ENCODE peak calls at places on chromosomes 5 and 9, in eight cellular contexts. U is AG04450, G is WTC11, C is Calu3, H is WERI-Rb-1, W is Panc1, A is HCT116, I is lower leg skin. N is an unnamed sample.
A peak's percentile ranks its signal among the peaks of the same experiment; 100 is the strongest.

GRCh38 chr9:79254900-79255651 is 316.7 kb upstream of the TLE4 start:
- DNase-seq in H (peak; percentile 73), I (no peak), W (no peak), G (peak; percentile 42), A (no peak), U (peak; percentile 13), C (no peak), N (no peak)

GRCh38 chr5:7754997-7755596 is 95.8 kb downstream of the CFAP90 start:
- DNase-seq in U (no peak), I (no peak), G (peak; percentile 86), A (peak; percentile 41), H (peak; percentile 87), C (peak; percentile 74), W (peak; percentile 30), N (peak; percentile 78)

GRCh38 chr5:75681125-75681830 is 36.0 kb downstream of the POC5 start:
- DNase-seq in A (peak; percentile 15), H (no peak), G (no peak), W (peak; percentile 17), I (no peak), U (no peak), C (no peak), N (no peak)

GRCh38 chr5:68356216-68356615 is 140.7 kb downstream of the PIK3R1 start:
- DNase-seq in C (no peak), H (no peak), A (no peak), I (no peak), U (no peak), G (no peak), W (no peak), N (no peak)

GRCh38 chr5:72565519-72566289 is 58.5 kb upstream of the ZNF366 start:
- DNase-seq in C (no peak), G (no peak), U (no peak), A (no peak), W (no peak), I (no peak), H (no peak), N (no peak)

GRCh38 chr5:62578540-62578939 is at the start of gene LRRC70:
- DNase-seq in U (no peak), G (no peak), C (no peak), W (no peak), A (no peak), H (no peak), I (no peak), N (peak; percentile 7)

GRCh38 chr9:128627906-128628305 is 28.7 kb downstream of the DYNC2I2 start:
- DNase-seq in C (no peak), H (no peak), W (no peak), U (no peak), A (no peak), G (no peak), I (no peak), N (no peak)

GRCh38 chr9:105206821-105207699 is 37.4 kb upstream of the SLC44A1 start:
- DNase-seq in C (no peak), G (no peak), I (no peak), A (no peak), U (no peak), W (no peak), H (no peak), N (no peak)

GRCh38 chr5:159319363-159319762 is 10.9 kb downstream of the IL12B start:
- DNase-seq in C (no peak), U (no peak), A (no peak), H (no peak), W (no peak), G (no peak), I (no peak), N (no peak)

GRCh38 chr9:93577940-93578682 is 1.7 kb downstream of the PHF2 start:
- DNase-seq in U (no peak), H (no peak), G (no peak), C (no peak), A (no peak), I (no peak), W (no peak), N (no peak)

GRCh38 chr9:6715755-6716643 is 41.8 kb upstream of the KDM4C start:
- DNase-seq in G (peak; percentile 74), I (peak; percentile 17), A (peak; percentile 56), C (peak; percentile 68), U (no peak), W (no peak), H (no peak), N (no peak)

GRCh38 chr5:109485030-109485429 is 75.3 kb upstream of the PJA2 start:
- DNase-seq in G (no peak), C (peak; percentile 15), H (peak; percentile 71), I (peak; percentile 38), W (no peak), U (no peak), A (no peak), N (no peak)

GRCh38 chr9:959914-960313 is 16.5 kb upstream of the DMRT3 start:
- DNase-seq in W (no peak), G (no peak), I (no peak), A (no peak), C (no peak), H (no peak), U (no peak), N (no peak)

GRCh38 chr5:71748360-71748759 is 29.3 kb downstream of the CARTPT start:
- DNase-seq in H (no peak), W (no peak), G (no peak), C (peak; percentile 51), U (no peak), I (peak; percentile 23), A (no peak), N (no peak)

GRCh38 chr5:34655354-34655991 is 655 bp upstream of the RAI14 start:
- DNase-seq in A (no peak), H (peak; percentile 35), I (peak; percentile 54), W (peak; percentile 48), G (peak; percentile 38), U (peak; percentile 57), C (peak; percentile 32), N (peak; percentile 32)

GRCh38 chr5:37495210-37495609 is 116.1 kb downstream of the WDR70 start:
- DNase-seq in A (no peak), I (no peak), C (no peak), G (no peak), H (no peak), U (no peak), W (no peak), N (no peak)

GRCh38 chr5:17340363-17340762 is 122.9 kb downstream of the BASP1 start:
- DNase-seq in G (no peak), I (no peak), H (no peak), W (no peak), U (no peak), A (no peak), C (no peak), N (no peak)

GRCh38 chr9:30628915-30629564 is 1755.4 kb upstream of the ACO1 start:
- DNase-seq in U (no peak), C (peak; percentile 1), A (no peak), W (no peak), H (no peak), G (no peak), I (no peak), N (no peak)

GRCh38 chr9:95615246-95615645 is 98.5 kb upstream of the PTCH1 start:
- DNase-seq in G (no peak), H (no peak), I (no peak), U (no peak), W (no peak), A (no peak), C (no peak), N (no peak)
- TF ChIP-seq CTCF in G (no peak), H (no peak), I (no peak), U (no peak), W (no peak), A (no peak), C (no peak), N (no peak)

GRCh38 chr5:127757576-127757975 is 54.4 kb downstream of the CCDC192 start:
- DNase-seq in G (no peak), C (peak; percentile 77), U (no peak), W (peak; percentile 47), H (peak; percentile 65), A (peak; percentile 48), I (no peak), N (no peak)
- TF ChIP-seq CTCF in G (no peak), C (peak; percentile 86), U (peak; percentile 44), W (peak; percentile 46), H (peak; percentile 51), A (peak; percentile 63), I (no peak), N (no peak)

DNA sequence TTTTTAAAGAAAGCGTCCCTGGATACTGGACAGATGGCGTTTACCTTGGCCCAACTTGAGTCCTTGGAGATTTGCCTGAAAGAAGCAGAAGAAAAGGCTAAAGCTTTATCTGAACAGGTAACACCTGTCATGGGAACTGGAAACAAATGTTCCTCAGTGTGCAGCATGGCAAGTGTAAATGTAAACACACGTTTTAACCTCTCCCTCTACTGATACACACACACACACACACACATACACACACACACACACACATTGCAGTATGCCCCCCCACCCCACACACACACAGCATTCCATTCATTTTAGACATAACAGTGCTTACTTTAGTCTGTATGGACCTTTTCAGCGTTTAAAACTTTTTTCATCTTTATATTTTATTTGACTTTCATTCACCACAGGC is 51.1 kb downstream of the CCDC192 start:
- DNase-seq in C (peak; percentile 25), I (no peak), A (no peak), U (peak; percentile 47), H (no peak), W (no peak), G (no peak), N (no peak)
- TF ChIP-seq CTCF in C (no peak), I (no peak), A (no peak), U (no peak), H (no peak), W (no peak), G (no peak), N (no peak)

GRCh38 chr9:129875687-129876395 is 40.6 kb downstream of the USP20 start:
- DNase-seq in W (no peak), A (no peak), H (peak; percentile 97), I (no peak), C (no peak), G (no peak), U (no peak), N (no peak)

GRCh38 chr9:129876815-129877214 is 41.6 kb downstream of the USP20 start:
- DNase-seq in H (no peak), G (no peak), C (no peak), I (no peak), A (no peak), W (no peak), U (no peak), N (no peak)

GRCh38 chr9:129874261-129875101 is 39.2 kb downstream of the USP20 start:
- DNase-seq in A (no peak), U (no peak), I (no peak), G (no peak), H (no peak), C (no peak), W (no peak), N (no peak)

GRCh38 chr9:129873563-129873962 is 38.3 kb downstream of the USP20 start:
- DNase-seq in H (no peak), W (no peak), A (no peak), I (no peak), C (no peak), U (no peak), G (no peak), N (no peak)

GRCh38 chr9:129875181-129875611 is 39.9 kb downstream of the USP20 start:
- DNase-seq in H (peak; percentile 55), I (no peak), W (no peak), G (peak; percentile 53), A (no peak), U (no peak), C (no peak), N (no peak)
- TF ChIP-seq CTCF in H (peak; percentile 75), I (no peak), W (no peak), G (peak; percentile 35), A (peak; percentile 22), U (peak; percentile 26), C (no peak), N (peak; percentile 19)

N was measured in nephron progenitor cell.